ENCODE peak calls at places on chromosomes 16 and 17, in seven cellular contexts. O is fibroblast of mammary gland, U is cardiac muscle cell, Y is IMR-90, X is heart left ventricle, V is breast epithelium, N is OCI-LY7. P is an unnamed sample.

GRCh38 chr17:56653877-56654276 is 60.4 kb downstream of the NOG start:
- DNase-seq in O (peak), U (peak), Y (peak), X (no peak), V (no peak), N (peak), P (peak)

GRCh38 chr17:63993368-63993990 is 4.7 kb upstream of the PRR29 start:
- DNase-seq in O (no peak), U (no peak), Y (no peak), X (no peak), V (no peak), N (peak), P (no peak)

GRCh38 chr16:58732545-58733247 is 1.4 kb downstream of the GOT2 start:
- DNase-seq in O (peak), U (peak), Y (peak), X (no peak), V (no peak), N (peak), P (no peak)

GRCh38 chr16:88619859-88620655 is 18.3 kb upstream of the IL17C start:
- DNase-seq in O (peak), U (no peak), Y (peak), X (no peak), V (no peak), N (no peak), P (no peak)

GRCh38 chr17:77193653-77194052 is 52.9 kb downstream of the SEC14L1 start:
- DNase-seq in O (no peak), U (no peak), Y (no peak), X (no peak), V (no peak), N (no peak), P (no peak)

GRCh38 chr16:55559933-55560516 is 6.5 kb upstream of the CAPNS2 start:
- DNase-seq in O (no peak), U (no peak), Y (no peak), X (no peak), V (no peak), N (no peak), P (no peak)

GRCh38 chr17:59620518-59621259 is 994 bp downstream of the CLTC start:
- DNase-seq in O (no peak), U (peak), Y (no peak), X (peak), V (no peak), N (peak), P (peak)

GRCh38 chr17:74054249-74054648 is 149.2 kb upstream of the RPL38 start:
- DNase-seq in O (no peak), U (no peak), Y (no peak), X (no peak), V (no peak), N (no peak), P (no peak)

GRCh38 chr16:8899709-8900317 is 17.7 kb downstream of the LITAFD start:
- DNase-seq in O (no peak), U (no peak), Y (no peak), X (no peak), V (no peak), N (no peak), P (no peak)

GRCh38 chr17:19646788-19647696 is 1.5 kb upstream of the ALDH3A2 start:
- DNase-seq in O (peak), U (peak), Y (no peak), X (no peak), V (no peak), N (no peak), P (peak)

GRCh38 chr16:50313596-50314483 is 47.5 kb downstream of the ADCY7 start:
- DNase-seq in O (peak), U (peak), Y (peak), X (peak), V (peak), N (no peak), P (peak)

GRCh38 chr16:88611220-88611821 is 27.1 kb upstream of the IL17C start:
- DNase-seq in O (no peak), U (no peak), Y (no peak), X (no peak), V (no peak), N (no peak), P (no peak)

GRCh38 chr17:44360144-44360533 is 3.5 kb downstream of the FAM171A2 start:
- DNase-seq in O (no peak), U (no peak), Y (no peak), X (no peak), V (no peak), N (no peak), P (no peak)

GRCh38 chr16:21568502-21569189 is 30.7 kb upstream of the METTL9 start:
- DNase-seq in O (no peak), U (no peak), Y (peak), X (no peak), V (no peak), N (no peak), P (no peak)

GRCh38 chr17:43533699-43534098 is 12.4 kb downstream of the ETV4 start:
- DNase-seq in O (no peak), U (no peak), Y (no peak), X (no peak), V (no peak), N (no peak), P (no peak)

GRCh38 chr17:16407911-16408588 is 7.3 kb upstream of the TRPV2 start:
- DNase-seq in O (peak), U (peak), Y (peak), X (peak), V (peak), N (peak), P (peak)

GRCh38 chr17:17781591-17782424 is 55.0 kb downstream of the SREBF1 start:
- DNase-seq in O (peak), U (peak), Y (peak), X (peak), V (peak), N (no peak), P (peak)

GRCh38 chr16:57773680-57774295 is 28.5 kb downstream of the KIFC3 start:
- DNase-seq in O (peak), U (no peak), Y (peak), X (no peak), V (no peak), N (no peak), P (no peak)

GRCh38 chr16:84826558-84826941 is 6.8 kb downstream of the CRISPLD2 start:
- DNase-seq in O (peak), U (peak), Y (peak), X (no peak), V (no peak), N (no peak), P (peak)
- H3K4me3 ChIP-seq in O (no peak), U (no peak), Y (no peak), X (no peak), V (peak), N (no peak), P (no peak)

GRCh38 chr17:75487351-75488070 is 27.8 kb downstream of the CASKIN2 start:
- DNase-seq in O (no peak), U (peak), Y (no peak), X (peak), V (no peak), N (peak), P (no peak)
- TF ChIP-seq CTCF in O (no peak), U (no peak), Y (peak), X (no peak), V (no peak), N (peak), P (no peak)

GRCh38 chr16:84728853-84729424 is 29.1 kb downstream of the USP10 start:
- DNase-seq in O (no peak), U (no peak), Y (no peak), X (no peak), V (no peak), N (no peak), P (no peak)

GRCh38 chr16:84725481-84726078 is 25.8 kb downstream of the USP10 start:
- DNase-seq in O (no peak), U (no peak), Y (no peak), X (no peak), V (no peak), N (no peak), P (no peak)

GRCh38 chr16:84724619-84725307 is 25.0 kb downstream of the USP10 start:
- DNase-seq in O (peak), U (no peak), Y (peak), X (no peak), V (no peak), N (peak), P (peak)

GRCh38 chr16:84726079-84726669 is 26.4 kb downstream of the USP10 start:
- DNase-seq in O (peak), U (peak), Y (peak), X (peak), V (peak), N (peak), P (peak)

GRCh38 chr16:84726670-84727467 is 27.1 kb downstream of the USP10 start:
- DNase-seq in O (no peak), U (no peak), Y (no peak), X (peak), V (no peak), N (peak), P (no peak)
- H3K4me3 ChIP-seq in O (no peak), U (no peak), Y (no peak), X (no peak), V (no peak), N (peak), P (no peak)

GRCh38 chr16:31073823-31074072 is 292 bp downstream of the ZNF668 start:
- DNase-seq in O (no peak), U (no peak), Y (no peak), X (no peak), V (no peak), N (no peak), P (no peak)
- TF ChIP-seq CTCF in O (no peak), U (no peak), Y (no peak), X (no peak), V (no peak), N (no peak), P (no peak)

GRCh38 chr17:49496183-49496865 is 1.2 kb downstream of the NGFR start:
- DNase-seq in O (peak), U (peak), Y (peak), X (peak), V (no peak), N (peak), P (peak)

GRCh38 chr17:49494937-49495841 is at the start of gene NGFR:
- DNase-seq in O (peak), U (peak), Y (peak), X (no peak), V (no peak), N (peak), P (no peak)

GRCh38 chr17:49494399-49494798 is 694 bp upstream of the NGFR start:
- DNase-seq in O (no peak), U (no peak), Y (no peak), X (no peak), V (no peak), N (no peak), P (no peak)

GRCh38 chr17:49496866-49497146 is 1.7 kb downstream of the NGFR start:
- DNase-seq in O (no peak), U (no peak), Y (no peak), X (no peak), V (no peak), N (no peak), P (no peak)

DNA sequence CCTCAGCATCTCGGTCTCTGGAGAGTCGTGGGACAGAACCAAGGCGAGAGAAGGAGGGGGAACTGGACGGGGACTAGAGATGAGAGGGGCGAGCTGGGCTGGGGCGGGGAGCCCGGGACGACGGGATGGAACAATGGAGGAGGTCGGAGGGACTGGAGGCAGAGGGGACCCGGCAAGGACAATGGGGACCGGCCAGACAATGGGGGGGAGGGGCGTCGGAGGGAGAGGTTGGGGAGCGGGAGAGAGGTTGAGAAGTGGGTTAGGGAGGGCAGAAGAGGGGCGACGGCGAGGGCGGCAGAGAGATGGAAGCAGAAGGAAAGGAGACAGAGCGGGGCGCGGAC is 719 bp downstream of the NGFR start:
- DNase-seq in O (no peak), U (no peak), Y (no peak), X (no peak), V (no peak), N (no peak), P (no peak)
- H3K4me3 ChIP-seq in O (no peak), U (peak), Y (no peak), X (peak), V (peak), N (peak), P (no peak)

GRCh38 chr17:1724351-1724868 is at the start of gene WDR81:
- DNase-seq in O (peak), U (peak), Y (peak), X (peak), V (peak), N (peak), P (peak)

GRCh38 chr17:1725642-1726511 is 1.4 kb downstream of the WDR81 start:
- DNase-seq in O (no peak), U (no peak), Y (no peak), X (no peak), V (no peak), N (no peak), P (no peak)

GRCh38 chr17:1727258-1727789 is 2.8 kb downstream of the WDR81 start:
- DNase-seq in O (no peak), U (no peak), Y (no peak), X (no peak), V (no peak), N (no peak), P (no peak)

GRCh38 chr17:1726626-1727257 is 2.2 kb downstream of the WDR81 start:
- DNase-seq in O (no peak), U (no peak), Y (no peak), X (no peak), V (no peak), N (no peak), P (no peak)

DNA sequence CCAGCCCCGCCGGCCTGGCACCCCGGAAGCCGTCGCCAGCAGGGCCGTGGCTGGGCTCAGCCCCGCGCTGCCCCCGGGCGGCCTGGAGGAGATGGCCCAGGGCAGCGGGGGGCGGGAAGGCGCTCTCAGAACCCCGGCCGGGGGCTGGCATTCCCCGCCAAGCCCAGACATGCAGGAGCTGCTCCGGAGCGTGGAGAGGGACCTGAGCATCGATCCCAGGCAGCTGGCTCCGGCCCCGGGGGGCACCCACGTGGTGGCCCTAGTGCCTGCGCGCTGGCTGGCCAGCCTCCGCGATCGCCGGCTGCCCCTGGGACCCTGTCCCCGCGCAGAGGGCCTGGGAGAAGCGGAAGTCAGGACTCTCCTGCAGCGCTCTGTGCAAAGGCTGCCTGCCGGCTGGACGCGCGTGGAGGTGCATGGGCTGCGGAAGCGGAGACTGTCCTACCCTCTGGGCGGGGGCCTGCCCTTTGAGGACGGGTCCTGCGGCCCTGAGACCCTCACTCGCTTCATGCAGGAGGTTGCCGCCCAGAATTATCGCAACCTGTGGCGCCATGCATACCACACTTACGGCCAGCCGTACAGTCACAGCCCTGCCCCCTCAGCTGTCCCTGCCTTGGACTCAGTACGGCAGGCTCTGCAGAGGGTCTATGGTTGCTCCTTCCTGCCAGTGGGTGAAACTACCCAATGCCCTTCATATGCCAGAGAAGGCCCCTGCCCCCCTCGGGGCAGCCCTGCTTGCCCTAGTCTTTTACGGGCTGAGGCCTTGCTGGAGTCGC is 551 bp downstream of the WDR81 start:
- DNase-seq in O (no peak), U (no peak), Y (no peak), X (no peak), V (no peak), N (no peak), P (no peak)
- TF ChIP-seq CTCF in O (no peak), U (no peak), Y (peak), X (no peak), V (no peak), N (no peak), P (no peak)

GRCh38 chr17:38509772-38510423 is 81.6 kb downstream of the ARHGAP23 start:
- DNase-seq in O (no peak), U (peak), Y (no peak), X (no peak), V (no peak), N (no peak), P (no peak)

GRCh38 chr17:38509008-38509771 is 80.9 kb downstream of the ARHGAP23 start:
- DNase-seq in O (peak), U (peak), Y (peak), X (peak), V (peak), N (peak), P (peak)

GRCh38 chr17:38511126-38512108 is 83.2 kb downstream of the ARHGAP23 start:
- DNase-seq in O (peak), U (peak), Y (peak), X (no peak), V (no peak), N (no peak), P (peak)

GRCh38 chr17:38510424-38511125 is 82.3 kb downstream of the ARHGAP23 start:
- DNase-seq in O (no peak), U (peak), Y (no peak), X (no peak), V (no peak), N (no peak), P (no peak)

GRCh38 chr17:38512473-38513058 is 84.3 kb downstream of the ARHGAP23 start:
- DNase-seq in O (no peak), U (no peak), Y (no peak), X (no peak), V (no peak), N (no peak), P (no peak)
- H3K4me3 ChIP-seq in O (no peak), U (no peak), Y (no peak), X (no peak), V (no peak), N (no peak), P (no peak)

DNA sequence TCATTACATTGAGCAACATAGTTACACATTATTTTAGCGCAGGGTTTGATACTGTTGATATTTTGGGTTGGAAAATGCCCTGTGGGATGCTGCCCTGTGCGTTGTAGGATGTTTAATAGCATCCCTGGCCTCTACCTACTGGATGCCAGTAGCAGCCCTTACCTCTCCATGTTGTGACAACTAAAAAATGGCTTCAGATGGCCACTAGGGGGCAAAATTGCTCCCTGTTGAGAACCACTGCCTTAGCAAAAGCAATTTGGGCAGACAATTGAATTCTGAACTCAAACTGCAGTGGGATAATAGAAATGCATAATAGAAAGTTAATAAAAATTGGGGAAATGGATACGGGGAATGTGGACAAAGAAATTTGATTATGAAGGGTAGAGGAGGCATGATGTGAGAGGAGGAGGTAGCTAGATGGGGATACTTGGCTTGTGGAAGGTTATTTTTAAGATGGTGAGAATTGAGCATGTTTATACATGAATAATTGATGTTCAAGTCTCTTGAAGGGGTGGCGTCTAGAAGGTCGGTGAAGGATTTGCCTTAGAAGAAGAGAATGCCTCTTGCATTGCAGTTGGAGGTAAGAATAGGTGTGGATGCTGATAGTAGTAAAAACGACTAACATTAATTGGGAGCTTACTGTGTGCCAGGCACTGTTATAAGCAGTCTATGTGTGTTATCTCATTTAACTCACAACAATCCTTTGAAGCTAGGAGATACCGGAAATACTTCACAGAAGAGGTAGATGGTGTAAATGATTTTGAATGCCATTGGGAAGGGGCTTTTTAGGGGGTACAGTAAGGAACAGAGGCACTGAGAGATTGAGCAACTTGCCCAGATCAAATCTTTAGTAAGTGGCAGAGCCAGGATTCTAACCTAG is 19.0 kb downstream of the HEATR9 start:
- DNase-seq in O (peak), U (peak), Y (peak), X (peak), V (no peak), N (peak), P (peak)
- TF ChIP-seq CTCF in O (peak), U (peak), Y (peak), X (peak), V (peak), N (peak), P (peak)

GRCh38 chr17:47836601-47837000 is 4.5 kb downstream of the SCRN2 start:
- DNase-seq in O (no peak), U (no peak), Y (no peak), X (no peak), V (no peak), N (no peak), P (no peak)

GRCh38 chr17:47837401-47838039 is 3.6 kb downstream of the SCRN2 start:
- DNase-seq in O (peak), U (no peak), Y (peak), X (no peak), V (no peak), N (no peak), P (no peak)

GRCh38 chr17:47831934-47832327 is 461 bp downstream of the LRRC46 start:
- DNase-seq in O (no peak), U (no peak), Y (no peak), X (no peak), V (no peak), N (no peak), P (no peak)

GRCh38 chr17:47830991-47831933 is at the start of the genes LRRC46 and MRPL10:
- DNase-seq in O (peak), U (peak), Y (peak), X (peak), V (peak), N (peak), P (peak)

GRCh38 chr17:47834756-47835155 is 3.3 kb downstream of the LRRC46 start:
- DNase-seq in O (no peak), U (no peak), Y (no peak), X (no peak), V (no peak), N (no peak), P (no peak)
- H3K4me3 ChIP-seq in O (no peak), U (no peak), Y (no peak), X (no peak), V (no peak), N (no peak), P (no peak)

DNA sequence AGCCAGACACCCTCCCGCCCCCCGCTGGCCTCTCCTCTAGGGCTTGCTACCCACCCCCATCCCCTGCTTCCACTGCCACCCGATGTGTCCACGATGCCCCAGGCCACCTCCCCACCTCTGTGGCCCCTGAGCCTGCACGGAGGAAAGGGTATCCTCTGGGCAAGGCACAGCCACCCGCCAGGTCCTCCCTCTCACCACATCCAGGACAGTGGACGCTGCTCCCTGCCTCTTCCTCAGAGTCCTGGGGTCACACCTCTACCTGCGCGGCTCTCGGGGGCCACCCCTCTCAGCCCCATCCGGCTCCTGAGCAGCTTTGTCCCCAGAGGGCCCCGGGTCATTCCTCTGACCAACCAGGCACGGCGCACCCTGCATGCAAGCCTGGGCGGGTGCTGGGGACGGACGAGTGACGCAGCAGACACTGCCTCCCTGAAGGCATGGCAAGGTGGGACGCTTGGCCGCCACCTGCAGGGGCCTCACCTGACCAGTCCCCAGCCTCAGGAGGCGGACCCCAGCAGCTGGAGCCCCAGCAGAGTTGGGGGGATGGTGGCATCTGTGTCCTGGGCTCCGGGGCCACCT is 24.8 kb downstream of the FLYWCH1 start:
- DNase-seq in O (no peak), U (no peak), Y (no peak), X (no peak), V (no peak), N (no peak), P (no peak)
- TF ChIP-seq CTCF in O (no peak), U (no peak), Y (no peak), X (no peak), V (no peak), N (no peak), P (no peak)

P was measured in AG10803.